ENCODE peak calls at places on chromosomes 13 and 19, in eight cellular contexts. One of them, this sample, is unnamed.

GRCh38 chr19:53808710-53809125 is 15.4 kb downstream of the NLRP12 start:
- DNase-seq in bronchial epithelial cell: peak
- DNase-seq in astrocyte: peak
- DNase-seq in neural progenitor cell: peak
- DNase-seq in sigmoid colon: no peak
- DNase-seq in left lung: no peak
- DNase-seq in astrocyte of the cerebellum: peak
- DNase-seq in psoas muscle: no peak
- DNase-seq in this sample: no peak

GRCh38 chr19:6663236-6664187 is 6.4 kb downstream of the TNFSF14 start:
- DNase-seq in left lung: no peak
- DNase-seq in astrocyte: no peak
- DNase-seq in psoas muscle: no peak
- DNase-seq in neural progenitor cell: no peak
- DNase-seq in astrocyte of the cerebellum: no peak
- DNase-seq in bronchial epithelial cell: no peak
- DNase-seq in sigmoid colon: no peak
- DNase-seq in this sample: no peak

GRCh38 chr19:289651-290538 is 1.3 kb downstream of the PLPP2 start:
- DNase-seq in astrocyte of the cerebellum: peak
- DNase-seq in astrocyte: peak
- DNase-seq in sigmoid colon: no peak
- DNase-seq in left lung: no peak
- DNase-seq in neural progenitor cell: no peak
- DNase-seq in bronchial epithelial cell: peak
- DNase-seq in psoas muscle: peak
- DNase-seq in this sample: peak

GRCh38 chr19:3041756-3042517 is 12.9 kb upstream of the TLE2 start:
- DNase-seq in sigmoid colon: no peak
- DNase-seq in neural progenitor cell: peak
- DNase-seq in left lung: no peak
- DNase-seq in psoas muscle: no peak
- DNase-seq in astrocyte of the cerebellum: no peak
- DNase-seq in astrocyte: no peak
- DNase-seq in bronchial epithelial cell: no peak
- DNase-seq in this sample: no peak

GRCh38 chr19:19550454-19550842 is 12.4 kb downstream of the CILP2 start:
- DNase-seq in left lung: peak
- DNase-seq in sigmoid colon: no peak
- DNase-seq in astrocyte of the cerebellum: peak
- DNase-seq in psoas muscle: no peak
- DNase-seq in neural progenitor cell: no peak
- DNase-seq in astrocyte: peak
- DNase-seq in bronchial epithelial cell: no peak
- DNase-seq in this sample: no peak

GRCh38 chr19:27679399-27679798 is 1533.6 kb downstream of the UQCRFS1 start:
- DNase-seq in astrocyte: no peak
- DNase-seq in left lung: no peak
- DNase-seq in astrocyte of the cerebellum: no peak
- DNase-seq in bronchial epithelial cell: no peak
- DNase-seq in neural progenitor cell: no peak
- DNase-seq in sigmoid colon: no peak
- DNase-seq in psoas muscle: no peak
- DNase-seq in this sample: no peak

GRCh38 chr13:48126944-48127814 is 32.3 kb upstream of the MED4 start:
- DNase-seq in left lung: no peak
- DNase-seq in astrocyte: peak
- DNase-seq in astrocyte of the cerebellum: peak
- DNase-seq in bronchial epithelial cell: peak
- DNase-seq in sigmoid colon: peak
- DNase-seq in neural progenitor cell: peak
- DNase-seq in psoas muscle: peak
- DNase-seq in this sample: peak

GRCh38 chr19:18904334-18905057 is 8.5 kb upstream of the CERS1 start:
- DNase-seq in astrocyte of the cerebellum: no peak
- DNase-seq in left lung: no peak
- DNase-seq in sigmoid colon: no peak
- DNase-seq in psoas muscle: no peak
- DNase-seq in neural progenitor cell: no peak
- DNase-seq in bronchial epithelial cell: no peak
- DNase-seq in astrocyte: no peak
- DNase-seq in this sample: no peak

GRCh38 chr19:30333291-30334065 is 38.7 kb upstream of the ZNF536 start:
- DNase-seq in astrocyte: no peak
- DNase-seq in astrocyte of the cerebellum: no peak
- DNase-seq in left lung: no peak
- DNase-seq in sigmoid colon: no peak
- DNase-seq in psoas muscle: no peak
- DNase-seq in bronchial epithelial cell: no peak
- DNase-seq in neural progenitor cell: no peak
- DNase-seq in this sample: no peak

GRCh38 chr13:75566658-75567057 is 17.1 kb downstream of the UCHL3 start:
- DNase-seq in psoas muscle: no peak
- DNase-seq in left lung: no peak
- DNase-seq in sigmoid colon: no peak
- DNase-seq in astrocyte: peak
- DNase-seq in neural progenitor cell: no peak
- DNase-seq in bronchial epithelial cell: peak
- DNase-seq in astrocyte of the cerebellum: peak
- DNase-seq in this sample: no peak

GRCh38 chr13:79772811-79773210 is 291.9 kb downstream of the NDFIP2 start:
- DNase-seq in psoas muscle: no peak
- DNase-seq in astrocyte: no peak
- DNase-seq in left lung: no peak
- DNase-seq in astrocyte of the cerebellum: no peak
- DNase-seq in bronchial epithelial cell: no peak
- DNase-seq in neural progenitor cell: no peak
- DNase-seq in sigmoid colon: no peak
- DNase-seq in this sample: no peak

GRCh38 chr13:66723606-66724005 is 506.5 kb downstream of the PCDH9 start:
- DNase-seq in astrocyte of the cerebellum: no peak
- DNase-seq in bronchial epithelial cell: no peak
- DNase-seq in sigmoid colon: no peak
- DNase-seq in astrocyte: no peak
- DNase-seq in neural progenitor cell: no peak
- DNase-seq in psoas muscle: no peak
- DNase-seq in left lung: no peak
- DNase-seq in this sample: no peak

GRCh38 chr13:33651766-33652165 is 166.2 kb upstream of the RFC3 start:
- DNase-seq in neural progenitor cell: no peak
- DNase-seq in psoas muscle: no peak
- DNase-seq in astrocyte: no peak
- DNase-seq in sigmoid colon: no peak
- DNase-seq in left lung: no peak
- DNase-seq in bronchial epithelial cell: no peak
- DNase-seq in astrocyte of the cerebellum: no peak
- DNase-seq in this sample: no peak

GRCh38 chr19:12779162-12779993 is 4.0 kb upstream of the HOOK2 start:
- DNase-seq in psoas muscle: peak
- DNase-seq in sigmoid colon: peak
- DNase-seq in astrocyte of the cerebellum: peak
- DNase-seq in bronchial epithelial cell: no peak
- DNase-seq in neural progenitor cell: peak
- DNase-seq in left lung: peak
- DNase-seq in astrocyte: peak
- DNase-seq in this sample: no peak

GRCh38 chr13:74210693-74211393 is 76.6 kb upstream of the KLF12 start:
- DNase-seq in neural progenitor cell: no peak
- DNase-seq in psoas muscle: no peak
- DNase-seq in sigmoid colon: no peak
- DNase-seq in astrocyte of the cerebellum: peak
- DNase-seq in left lung: no peak
- DNase-seq in astrocyte: peak
- DNase-seq in bronchial epithelial cell: peak
- DNase-seq in this sample: peak

GRCh38 chr19:42024622-42025111 is 30.6 kb upstream of the ATP1A3 start:
- DNase-seq in neural progenitor cell: no peak
- DNase-seq in psoas muscle: peak
- DNase-seq in astrocyte of the cerebellum: peak
- DNase-seq in bronchial epithelial cell: no peak
- DNase-seq in sigmoid colon: peak
- DNase-seq in left lung: no peak
- DNase-seq in astrocyte: peak
- DNase-seq in this sample: no peak

GRCh38 chr19:42021185-42021584 is 27.2 kb upstream of the ATP1A3 start:
- DNase-seq in astrocyte: no peak
- DNase-seq in bronchial epithelial cell: no peak
- DNase-seq in astrocyte of the cerebellum: no peak
- DNase-seq in psoas muscle: no peak
- DNase-seq in neural progenitor cell: no peak
- DNase-seq in sigmoid colon: no peak
- DNase-seq in left lung: no peak
- DNase-seq in this sample: no peak

GRCh38 chr19:42022616-42023015 is 28.6 kb upstream of the ATP1A3 start:
- DNase-seq in astrocyte of the cerebellum: no peak
- DNase-seq in astrocyte: no peak
- DNase-seq in sigmoid colon: no peak
- DNase-seq in bronchial epithelial cell: no peak
- DNase-seq in left lung: no peak
- DNase-seq in neural progenitor cell: no peak
- DNase-seq in psoas muscle: peak
- DNase-seq in this sample: no peak

GRCh38 chr19:42023943-42024260 is 29.9 kb upstream of the ATP1A3 start:
- DNase-seq in psoas muscle: no peak
- DNase-seq in astrocyte of the cerebellum: no peak
- DNase-seq in sigmoid colon: no peak
- DNase-seq in astrocyte: no peak
- DNase-seq in bronchial epithelial cell: no peak
- DNase-seq in neural progenitor cell: no peak
- DNase-seq in left lung: no peak
- DNase-seq in this sample: no peak

GRCh38 chr19:42023121-42023942 is 29.3 kb upstream of the ATP1A3 start:
- DNase-seq in astrocyte: no peak
- DNase-seq in left lung: no peak
- DNase-seq in bronchial epithelial cell: peak
- DNase-seq in astrocyte of the cerebellum: no peak
- DNase-seq in neural progenitor cell: peak
- DNase-seq in psoas muscle: peak
- DNase-seq in sigmoid colon: no peak
- DNase-seq in this sample: no peak
- TF ChIP-seq CTCF in astrocyte: peak
- TF ChIP-seq CTCF in left lung: no peak
- TF ChIP-seq CTCF in bronchial epithelial cell: peak
- TF ChIP-seq CTCF in astrocyte of the cerebellum: no peak
- TF ChIP-seq CTCF in neural progenitor cell: peak
- TF ChIP-seq CTCF in psoas muscle: no peak
- TF ChIP-seq CTCF in sigmoid colon: no peak
- TF ChIP-seq CTCF in this sample: peak

GRCh38 chr19:4554717-4555116 is 4.8 kb downstream of the SEMA6B start:
- DNase-seq in sigmoid colon: no peak
- DNase-seq in neural progenitor cell: no peak
- DNase-seq in bronchial epithelial cell: no peak
- DNase-seq in astrocyte: no peak
- DNase-seq in astrocyte of the cerebellum: no peak
- DNase-seq in left lung: no peak
- DNase-seq in psoas muscle: no peak
- DNase-seq in this sample: no peak
- H3K4me3 ChIP-seq in sigmoid colon: no peak
- H3K4me3 ChIP-seq in neural progenitor cell: no peak
- H3K4me3 ChIP-seq in bronchial epithelial cell: no peak
- H3K4me3 ChIP-seq in astrocyte: no peak
- H3K4me3 ChIP-seq in astrocyte of the cerebellum: no peak
- H3K4me3 ChIP-seq in left lung: no peak
- H3K4me3 ChIP-seq in psoas muscle: no peak
- H3K4me3 ChIP-seq in this sample: no peak

DNA sequence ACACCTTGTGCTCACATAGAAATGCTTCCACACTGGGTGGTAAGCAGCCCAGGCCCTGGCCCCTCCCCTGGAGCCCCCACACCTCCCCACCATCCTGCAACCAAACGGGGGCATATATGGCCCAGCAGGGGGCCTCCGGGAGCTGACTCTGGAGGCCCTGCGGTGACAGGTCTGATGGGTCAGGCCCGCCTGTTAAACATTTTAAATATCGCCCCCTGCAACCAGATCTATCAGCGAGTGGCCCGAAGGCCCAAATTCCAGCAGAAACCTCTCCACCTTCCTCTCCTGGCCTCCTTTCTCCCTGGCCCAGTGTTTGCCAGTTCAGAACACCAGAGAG is 48.0 kb upstream of the KATNAL1 start:
- DNase-seq in neural progenitor cell: peak
- DNase-seq in astrocyte of the cerebellum: no peak
- DNase-seq in astrocyte: no peak
- DNase-seq in left lung: no peak
- DNase-seq in sigmoid colon: no peak
- DNase-seq in bronchial epithelial cell: no peak
- DNase-seq in psoas muscle: no peak
- DNase-seq in this sample: no peak
- TF ChIP-seq CTCF in neural progenitor cell: no peak
- TF ChIP-seq CTCF in astrocyte of the cerebellum: no peak
- TF ChIP-seq CTCF in astrocyte: no peak
- TF ChIP-seq CTCF in left lung: peak
- TF ChIP-seq CTCF in sigmoid colon: no peak
- TF ChIP-seq CTCF in bronchial epithelial cell: peak
- TF ChIP-seq CTCF in psoas muscle: peak
- TF ChIP-seq CTCF in this sample: peak

DNA sequence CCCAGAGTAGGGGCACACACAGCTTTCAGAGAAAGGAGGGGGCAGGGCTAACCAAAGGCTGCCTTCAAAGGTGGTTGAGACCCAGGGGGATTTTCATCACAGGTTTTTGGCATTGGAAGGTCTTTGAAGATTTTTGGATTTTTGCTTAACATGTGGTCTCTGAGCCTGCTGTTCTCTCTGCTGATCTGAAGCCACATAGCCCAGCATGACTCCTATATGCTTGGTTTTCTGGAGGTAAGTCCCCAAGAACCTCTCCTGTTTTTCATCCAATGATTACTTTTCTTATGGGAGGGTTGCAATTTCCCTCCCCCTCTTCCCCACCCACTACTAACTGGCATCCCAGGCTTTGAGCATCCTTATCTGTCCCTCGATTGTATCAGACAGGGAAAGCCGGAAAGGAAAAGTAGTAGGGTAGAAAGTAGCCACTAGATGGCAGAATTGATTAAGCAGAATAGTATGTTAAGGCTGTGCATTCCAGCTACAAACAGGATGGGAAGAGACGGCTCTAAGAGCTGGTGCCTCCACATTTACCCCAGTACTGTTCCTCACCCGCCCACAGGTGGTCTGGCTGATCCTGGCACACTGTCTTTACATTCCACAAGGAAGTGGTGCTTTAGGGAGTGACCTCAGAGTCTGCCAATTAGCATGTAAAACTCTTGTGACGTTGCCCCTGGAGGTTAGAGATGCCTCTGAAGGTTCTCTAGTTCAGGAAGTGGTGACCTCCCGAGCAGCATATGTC is 218.9 kb upstream of the EDNRB start:
- DNase-seq in neural progenitor cell: peak
- DNase-seq in psoas muscle: no peak
- DNase-seq in sigmoid colon: no peak
- DNase-seq in bronchial epithelial cell: peak
- DNase-seq in astrocyte: peak
- DNase-seq in left lung: no peak
- DNase-seq in astrocyte of the cerebellum: peak
- DNase-seq in this sample: peak
- H3K4me3 ChIP-seq in neural progenitor cell: no peak
- H3K4me3 ChIP-seq in psoas muscle: no peak
- H3K4me3 ChIP-seq in sigmoid colon: no peak
- H3K4me3 ChIP-seq in bronchial epithelial cell: no peak
- H3K4me3 ChIP-seq in astrocyte: no peak
- H3K4me3 ChIP-seq in left lung: no peak
- H3K4me3 ChIP-seq in astrocyte of the cerebellum: no peak
- H3K4me3 ChIP-seq in this sample: no peak

GRCh38 chr13:40749327-40749726 is 21.7 kb downstream of the MRPS31 start:
- DNase-seq in left lung: no peak
- DNase-seq in bronchial epithelial cell: no peak
- DNase-seq in neural progenitor cell: no peak
- DNase-seq in psoas muscle: no peak
- DNase-seq in sigmoid colon: no peak
- DNase-seq in astrocyte of the cerebellum: no peak
- DNase-seq in astrocyte: no peak
- DNase-seq in this sample: no peak
- TF ChIP-seq CTCF in left lung: no peak
- TF ChIP-seq CTCF in bronchial epithelial cell: no peak
- TF ChIP-seq CTCF in neural progenitor cell: peak
- TF ChIP-seq CTCF in psoas muscle: no peak
- TF ChIP-seq CTCF in sigmoid colon: no peak
- TF ChIP-seq CTCF in astrocyte of the cerebellum: no peak
- TF ChIP-seq CTCF in astrocyte: no peak
- TF ChIP-seq CTCF in this sample: peak

This sample was measured in epithelial cell of proximal tubule.